ENCODE peak calls at places on chromosomes 3 and 15, in four cellular contexts. A is foreskin fibroblast, X is cardiac fibroblast, I is HFFc6. Y is an unnamed sample.

GRCh38 chr3:51620543-51620942 is 50.5 kb upstream of the TEX264 start:
- DNase-seq in A (peak; percentile 64), I (no peak), X (peak; percentile 44), Y (no peak)

GRCh38 chr3:46483799-46484198 is 14.0 kb upstream of the RTP3 start:
- DNase-seq in X (no peak), A (no peak), I (no peak), Y (no peak)

GRCh38 chr3:61018807-61019206 is 232.4 kb downstream of the FHIT start:
- DNase-seq in I (no peak), X (no peak), A (no peak), Y (no peak)

GRCh38 chr3:120850326-120851295 is 57.4 kb upstream of the STXBP5L start:
- DNase-seq in I (peak; percentile 65), A (no peak), X (no peak), Y (no peak)

GRCh38 chr15:65355173-65355982 is 22.4 kb downstream of the IGDCC3 start:
- DNase-seq in I (no peak), X (no peak), A (no peak), Y (no peak)

GRCh38 chr15:48330855-48331795 is at the start of gene DUT:
- DNase-seq in A (peak; percentile 78), I (peak; percentile 66), X (peak; percentile 88), Y (peak; percentile 32)

GRCh38 chr15:68022061-68022460 is 32.1 kb upstream of the PIAS1 start:
- DNase-seq in I (no peak), X (no peak), A (no peak), Y (no peak)

GRCh38 chr15:67930720-67931119 is 90.9 kb upstream of the RNU6-1 start:
- DNase-seq in I (no peak), A (no peak), X (no peak), Y (no peak)

GRCh38 chr3:64667887-64668581 is 19.8 kb downstream of the ADAMTS9 start:
- DNase-seq in X (no peak), I (no peak), A (no peak), Y (no peak)

GRCh38 chr3:113968986-113969385 is 21.2 kb downstream of the ZDHHC23 start:
- DNase-seq in A (peak; percentile 35), X (peak; percentile 72), I (peak; percentile 8), Y (no peak)

GRCh38 chr15:67066041-67067021 is 929 bp downstream of the SMAD3 start:
- DNase-seq in X (peak; percentile 35), A (no peak), I (no peak), Y (no peak)

GRCh38 chr3:107942244-107942643 is 148.6 kb downstream of the CD47 start:
- DNase-seq in A (no peak), I (no peak), X (no peak), Y (no peak)

GRCh38 chr3:181755959-181756358 is 44.2 kb downstream of the SOX2 start:
- DNase-seq in X (no peak), A (no peak), I (no peak), Y (no peak)

GRCh38 chr15:40322531-40323238 is 807 bp upstream of the INAFM2 start:
- DNase-seq in I (no peak), X (peak; percentile 49), A (no peak), Y (no peak)

GRCh38 chr15:72141171-72142084 is 23.2 kb downstream of the SENP8 start:
- DNase-seq in I (no peak), X (no peak), A (no peak), Y (no peak)

GRCh38 chr15:34304613-34305012 is 33.0 kb downstream of the SLC12A6 start:
- DNase-seq in A (no peak), X (peak; percentile 43), I (peak; percentile 3), Y (no peak)

GRCh38 chr3:133404925-133405324 is 5.1 kb downstream of the BFSP2 start:
- DNase-seq in X (no peak), A (no peak), I (no peak), Y (no peak)

DNA sequence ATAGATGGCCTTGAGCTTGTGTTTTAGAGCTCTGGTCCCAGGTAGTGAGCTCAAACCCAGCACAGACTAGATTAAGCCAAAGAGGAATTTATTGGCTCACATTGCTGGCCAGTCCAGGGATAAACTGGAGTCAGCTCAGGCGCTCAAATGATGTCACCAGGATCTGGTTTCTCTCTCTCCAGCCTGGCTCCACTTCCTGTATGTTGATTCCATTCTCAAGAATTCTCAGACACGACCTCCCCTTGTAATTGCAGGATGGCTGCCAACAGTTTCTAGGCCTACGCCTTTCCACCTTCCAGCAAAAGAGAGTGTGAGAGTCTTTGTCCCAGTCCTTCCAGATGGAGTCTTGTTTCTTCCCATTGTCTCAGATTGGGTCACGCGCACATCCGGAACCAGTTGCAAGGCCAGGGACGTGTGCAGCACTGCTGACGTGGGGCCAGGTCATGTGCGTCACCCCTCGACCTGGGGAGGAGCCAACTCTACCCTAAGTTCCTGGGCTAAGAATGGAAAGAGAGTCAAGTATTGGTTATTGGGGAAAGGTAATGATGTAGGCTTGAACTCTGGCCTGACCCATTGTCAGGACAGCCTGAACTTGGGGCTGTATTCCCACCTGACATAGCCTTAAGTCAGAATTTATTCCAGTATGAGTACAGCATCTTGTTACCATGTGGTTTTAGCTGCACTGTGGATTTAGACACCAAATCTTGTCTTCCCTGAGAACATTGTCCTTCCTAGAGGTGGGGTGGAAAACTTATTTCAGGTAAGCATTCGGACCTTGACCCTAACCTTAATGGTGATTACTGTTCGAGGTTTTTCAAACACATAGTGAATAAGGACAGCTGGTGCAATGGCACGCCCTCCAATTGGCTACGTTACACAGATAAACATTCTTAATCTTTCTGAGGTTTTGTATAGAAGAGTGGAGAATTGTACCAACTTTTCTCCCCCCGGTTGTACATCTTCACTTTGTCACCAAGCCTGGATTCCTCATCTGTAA is 31.7 kb downstream of the CACNA1D start:
- DNase-seq in I (no peak), A (no peak), X (peak; percentile 5), Y (no peak)
- TF ChIP-seq CTCF in I (no peak), A (no peak), X (no peak), Y (no peak)

DNA sequence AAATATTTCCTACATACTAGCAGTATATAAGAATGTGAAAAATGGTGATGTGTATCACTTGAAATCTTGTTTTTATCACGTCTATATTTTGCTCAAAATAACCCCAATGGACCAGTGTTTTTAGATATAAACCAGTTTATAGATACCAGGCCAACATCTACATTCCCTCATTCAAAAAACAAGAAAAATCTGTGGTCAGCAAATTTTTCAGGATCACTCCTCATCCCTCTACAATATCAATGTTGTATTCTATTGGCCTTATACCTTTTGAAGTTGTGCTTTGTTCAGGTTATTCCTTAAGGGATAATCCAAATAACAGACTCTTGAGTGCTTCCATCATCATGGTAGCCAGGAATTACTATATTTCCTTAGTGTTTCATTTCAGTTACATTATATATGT is 332.9 kb upstream of the ARRDC4 start:
- DNase-seq in X (no peak), I (no peak), A (no peak), Y (no peak)
- TF ChIP-seq CTCF in X (no peak), I (no peak), A (no peak), Y (no peak)

GRCh38 chr15:31964586-31965307 is 65.6 kb upstream of the CHRNA7 start:
- DNase-seq in X (no peak), I (no peak), A (no peak), Y (no peak)
- TF ChIP-seq CTCF in X (no peak), I (no peak), A (no peak), Y (no peak)

GRCh38 chr3:8501388-8502131 is at the start of gene LMCD1:
- DNase-seq in A (peak; percentile 96), I (peak; percentile 95), X (peak; percentile 98), Y (peak; percentile 72)
- TF ChIP-seq CTCF in A (no peak), I (peak; percentile 33), X (no peak), Y (no peak)

DNA sequence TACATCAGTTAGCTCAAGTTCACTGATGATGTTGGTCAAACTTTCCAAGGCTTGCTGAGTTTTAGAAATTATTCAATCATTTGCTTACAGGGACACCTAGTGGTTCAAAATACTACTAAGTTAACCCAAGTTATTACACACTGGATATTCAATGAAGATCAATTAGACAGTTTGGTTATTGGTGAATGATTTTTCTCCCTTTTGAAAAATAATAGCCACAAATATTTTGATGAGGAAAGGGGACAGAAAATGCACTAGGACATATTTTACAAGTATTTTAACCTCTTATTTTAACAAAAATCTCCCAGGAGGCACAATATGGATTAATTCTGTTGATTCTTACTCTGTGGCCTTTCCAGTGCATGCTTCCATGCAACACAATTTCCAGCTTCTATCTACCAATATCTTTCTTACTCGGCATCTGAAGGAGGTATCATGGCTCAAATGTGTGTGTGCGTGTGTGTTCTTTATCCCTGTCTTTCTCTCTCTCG is 20.1 kb upstream of the GOLGA6L2 start:
- DNase-seq in X (peak; percentile 45), A (no peak), I (peak; percentile 40), Y (peak; percentile 2)
- TF ChIP-seq CTCF in X (peak; percentile 10), A (peak; percentile 12), I (peak; percentile 80), Y (no peak)

GRCh38 chr3:11549580-11550140 is 94.1 kb downstream of the VGLL4 start:
- DNase-seq in A (no peak), I (no peak), X (no peak), Y (no peak)
- TF ChIP-seq CTCF in A (no peak), I (no peak), X (no peak), Y (no peak)

DNA sequence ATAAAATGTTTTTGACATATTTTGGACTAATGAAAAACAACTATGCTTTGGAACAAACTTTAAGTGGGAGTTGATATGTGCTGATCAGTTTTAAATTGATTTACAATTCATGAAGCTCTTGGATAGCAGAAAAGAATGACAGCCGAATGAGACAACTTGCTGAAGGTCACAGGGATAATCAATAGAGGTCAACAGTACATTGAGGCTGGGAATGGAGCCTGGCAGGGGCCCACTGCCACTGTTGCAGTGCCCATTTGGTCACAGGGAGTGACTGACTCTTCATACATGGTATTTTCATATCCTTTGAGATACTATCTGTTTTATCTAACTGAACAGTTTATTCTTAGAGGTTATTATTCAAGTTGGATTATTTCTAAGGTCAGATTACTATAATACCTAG is 58.7 kb upstream of the EIF5A2 start:
- DNase-seq in X (no peak), A (no peak), I (no peak), Y (no peak)
- TF ChIP-seq CTCF in X (no peak), A (no peak), I (no peak), Y (no peak)

Y was measured in HFF-Myc.